ENCODE peak calls at places on chromosomes 5 and 9, in nine cellular contexts. One of them, this sample, is unnamed. For H3K36me3, the result is how much of the 10 kb centered on the place peaks cover.

GRCh38 chr5:4374866-4375265 is 765.3 kb upstream of the ADAMTS16 start:
- DNase-seq in thyroid gland: no peak
- DNase-seq in IMR-90: no peak
- DNase-seq in uterus: no peak
- DNase-seq in stomach: no peak
- DNase-seq in esophagus squamous epithelium: no peak
- DNase-seq in spleen: no peak
- DNase-seq in ovary: no peak
- DNase-seq in Peyer's patch: no peak
- DNase-seq in this sample: no peak

GRCh38 chr9:78280982-78281668 is 15.8 kb upstream of the PSAT1 start:
- DNase-seq in esophagus squamous epithelium: no peak
- DNase-seq in IMR-90: peak
- DNase-seq in stomach: peak
- DNase-seq in thyroid gland: peak
- DNase-seq in Peyer's patch: no peak
- DNase-seq in spleen: no peak
- DNase-seq in uterus: peak
- DNase-seq in ovary: peak
- DNase-seq in this sample: peak

GRCh38 chr5:180718810-180719453 is 20.9 kb downstream of the OR2Y1 start:
- DNase-seq in Peyer's patch: no peak
- DNase-seq in thyroid gland: peak
- DNase-seq in spleen: no peak
- DNase-seq in stomach: no peak
- DNase-seq in esophagus squamous epithelium: no peak
- DNase-seq in uterus: no peak
- DNase-seq in IMR-90: peak
- DNase-seq in ovary: no peak
- DNase-seq in this sample: peak

GRCh38 chr5:173786296-173787187 is 101.6 kb upstream of the CPEB4 start:
- DNase-seq in stomach: no peak
- DNase-seq in uterus: no peak
- DNase-seq in Peyer's patch: no peak
- DNase-seq in spleen: no peak
- DNase-seq in esophagus squamous epithelium: no peak
- DNase-seq in ovary: no peak
- DNase-seq in IMR-90: no peak
- DNase-seq in thyroid gland: no peak
- DNase-seq in this sample: no peak

GRCh38 chr9:92151691-92152393 is 36.6 kb upstream of the SPTLC1 start:
- DNase-seq in IMR-90: peak
- DNase-seq in esophagus squamous epithelium: no peak
- DNase-seq in ovary: no peak
- DNase-seq in uterus: peak
- DNase-seq in Peyer's patch: no peak
- DNase-seq in stomach: no peak
- DNase-seq in thyroid gland: peak
- DNase-seq in spleen: no peak
- DNase-seq in this sample: peak

GRCh38 chr5:61549530-61549929 is 217.5 kb downstream of the ZSWIM6 start:
- DNase-seq in stomach: no peak
- DNase-seq in Peyer's patch: no peak
- DNase-seq in IMR-90: no peak
- DNase-seq in spleen: no peak
- DNase-seq in esophagus squamous epithelium: no peak
- DNase-seq in uterus: no peak
- DNase-seq in thyroid gland: no peak
- DNase-seq in ovary: no peak
- DNase-seq in this sample: no peak

GRCh38 chr5:175920506-175920865 is 47.6 kb downstream of the THOC3 start:
- DNase-seq in thyroid gland: no peak
- DNase-seq in uterus: no peak
- DNase-seq in IMR-90: no peak
- DNase-seq in esophagus squamous epithelium: no peak
- DNase-seq in spleen: no peak
- DNase-seq in ovary: no peak
- DNase-seq in Peyer's patch: no peak
- DNase-seq in stomach: no peak
- DNase-seq in this sample: no peak

GRCh38 chr5:62779010-62779422 is 200.4 kb downstream of the LRRC70 start:
- DNase-seq in stomach: no peak
- DNase-seq in esophagus squamous epithelium: no peak
- DNase-seq in uterus: no peak
- DNase-seq in IMR-90: peak
- DNase-seq in Peyer's patch: no peak
- DNase-seq in thyroid gland: peak
- DNase-seq in ovary: no peak
- DNase-seq in spleen: no peak
- DNase-seq in this sample: peak

GRCh38 chr5:116763987-116764866 is 189.6 kb upstream of the SEMA6A start:
- DNase-seq in Peyer's patch: no peak
- DNase-seq in thyroid gland: no peak
- DNase-seq in ovary: no peak
- DNase-seq in IMR-90: no peak
- DNase-seq in stomach: no peak
- DNase-seq in uterus: no peak
- DNase-seq in esophagus squamous epithelium: no peak
- DNase-seq in spleen: no peak
- DNase-seq in this sample: peak

GRCh38 chr9:24096756-24097155 is 270.7 kb upstream of the ELAVL2 start:
- DNase-seq in esophagus squamous epithelium: no peak
- DNase-seq in IMR-90: no peak
- DNase-seq in Peyer's patch: no peak
- DNase-seq in stomach: no peak
- DNase-seq in uterus: no peak
- DNase-seq in ovary: no peak
- DNase-seq in spleen: no peak
- DNase-seq in thyroid gland: no peak
- DNase-seq in this sample: no peak

GRCh38 chr5:14212838-14213237 is 69.7 kb downstream of the TRIO start:
- DNase-seq in uterus: no peak
- DNase-seq in stomach: no peak
- DNase-seq in spleen: no peak
- DNase-seq in ovary: no peak
- DNase-seq in IMR-90: no peak
- DNase-seq in thyroid gland: no peak
- DNase-seq in esophagus squamous epithelium: no peak
- DNase-seq in Peyer's patch: no peak
- DNase-seq in this sample: no peak
- TF ChIP-seq POLR2A in uterus: no peak
- TF ChIP-seq POLR2A in stomach: no peak
- TF ChIP-seq POLR2A in spleen: no peak
- TF ChIP-seq POLR2A in ovary: no peak
- TF ChIP-seq POLR2A in IMR-90: no peak
- TF ChIP-seq POLR2A in thyroid gland: no peak
- TF ChIP-seq POLR2A in esophagus squamous epithelium: no peak
- TF ChIP-seq POLR2A in Peyer's patch: no peak
- TF ChIP-seq POLR2A in this sample: no peak

GRCh38 chr9:5671711-5672353 is 42.9 kb downstream of the RIC1 start:
- DNase-seq in IMR-90: no peak
- DNase-seq in uterus: no peak
- DNase-seq in spleen: no peak
- DNase-seq in thyroid gland: no peak
- DNase-seq in stomach: no peak
- DNase-seq in esophagus squamous epithelium: no peak
- DNase-seq in ovary: no peak
- DNase-seq in Peyer's patch: no peak
- DNase-seq in this sample: no peak

GRCh38 chr9:5670079-5670478 is 41.2 kb downstream of the RIC1 start:
- DNase-seq in Peyer's patch: no peak
- DNase-seq in ovary: no peak
- DNase-seq in thyroid gland: no peak
- DNase-seq in esophagus squamous epithelium: no peak
- DNase-seq in IMR-90: no peak
- DNase-seq in spleen: no peak
- DNase-seq in uterus: no peak
- DNase-seq in stomach: no peak
- DNase-seq in this sample: no peak

GRCh38 chr9:5665059-5665458 is 36.2 kb downstream of the RIC1 start:
- DNase-seq in IMR-90: no peak
- DNase-seq in ovary: no peak
- DNase-seq in uterus: no peak
- DNase-seq in thyroid gland: no peak
- DNase-seq in spleen: no peak
- DNase-seq in esophagus squamous epithelium: no peak
- DNase-seq in stomach: no peak
- DNase-seq in Peyer's patch: no peak
- DNase-seq in this sample: no peak

DNA sequence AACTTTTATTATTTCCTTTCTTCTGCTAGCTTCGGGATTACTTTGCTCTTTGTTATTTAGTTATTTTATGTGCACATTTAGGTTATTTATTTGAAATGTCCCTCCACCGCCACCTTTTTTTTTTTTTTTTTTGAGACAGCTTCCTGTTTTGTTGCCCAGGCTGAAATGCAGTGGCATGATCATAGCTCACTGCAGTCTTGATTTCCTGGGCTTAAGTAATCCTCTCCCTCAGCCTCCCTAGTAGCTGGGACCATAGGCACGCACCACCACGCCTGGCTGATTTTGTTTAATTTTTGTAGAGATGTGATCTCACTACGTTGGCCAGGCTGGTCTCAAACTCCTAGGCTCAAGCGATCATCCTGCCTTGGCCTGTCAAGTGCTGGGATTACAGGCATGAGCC is 38.5 kb downstream of the RIC1 start:
- DNase-seq in esophagus squamous epithelium: no peak
- DNase-seq in thyroid gland: no peak
- DNase-seq in spleen: no peak
- DNase-seq in IMR-90: no peak
- DNase-seq in stomach: no peak
- DNase-seq in uterus: no peak
- DNase-seq in Peyer's patch: no peak
- DNase-seq in ovary: no peak
- DNase-seq in this sample: no peak
- H3K4me3 ChIP-seq in esophagus squamous epithelium: no peak
- H3K4me3 ChIP-seq in thyroid gland: no peak
- H3K4me3 ChIP-seq in spleen: no peak
- H3K4me3 ChIP-seq in IMR-90: no peak
- H3K4me3 ChIP-seq in stomach: no peak
- H3K4me3 ChIP-seq in uterus: no peak
- H3K4me3 ChIP-seq in Peyer's patch: no peak
- H3K4me3 ChIP-seq in ovary: no peak
- H3K4me3 ChIP-seq in this sample: no peak

GRCh38 chr9:131432597-131433301 is 38.9 kb downstream of the PRRC2B start:
- DNase-seq in Peyer's patch: no peak
- DNase-seq in ovary: peak
- DNase-seq in IMR-90: peak
- DNase-seq in thyroid gland: no peak
- DNase-seq in uterus: no peak
- DNase-seq in stomach: no peak
- DNase-seq in esophagus squamous epithelium: no peak
- DNase-seq in spleen: peak
- DNase-seq in this sample: no peak

GRCh38 chr9:131434673-131435072 is 40.8 kb downstream of the PRRC2B start:
- DNase-seq in uterus: no peak
- DNase-seq in Peyer's patch: no peak
- DNase-seq in spleen: peak
- DNase-seq in ovary: peak
- DNase-seq in thyroid gland: no peak
- DNase-seq in stomach: no peak
- DNase-seq in esophagus squamous epithelium: no peak
- DNase-seq in IMR-90: no peak
- DNase-seq in this sample: no peak

GRCh38 chr9:131432050-131432449 is 38.2 kb downstream of the PRRC2B start:
- DNase-seq in spleen: peak
- DNase-seq in thyroid gland: no peak
- DNase-seq in esophagus squamous epithelium: no peak
- DNase-seq in ovary: no peak
- DNase-seq in IMR-90: no peak
- DNase-seq in uterus: no peak
- DNase-seq in stomach: no peak
- DNase-seq in Peyer's patch: no peak
- DNase-seq in this sample: no peak

GRCh38 chr9:131436386-131436785 is 42.5 kb downstream of the PRRC2B start:
- DNase-seq in uterus: no peak
- DNase-seq in thyroid gland: no peak
- DNase-seq in spleen: peak
- DNase-seq in Peyer's patch: no peak
- DNase-seq in esophagus squamous epithelium: no peak
- DNase-seq in ovary: peak
- DNase-seq in stomach: no peak
- DNase-seq in IMR-90: no peak
- DNase-seq in this sample: peak

GRCh38 chr9:131433302-131433854 is 39.5 kb downstream of the PRRC2B start:
- DNase-seq in spleen: peak
- DNase-seq in stomach: no peak
- DNase-seq in ovary: peak
- DNase-seq in IMR-90: no peak
- DNase-seq in uterus: no peak
- DNase-seq in esophagus squamous epithelium: no peak
- DNase-seq in Peyer's patch: no peak
- DNase-seq in thyroid gland: no peak
- DNase-seq in this sample: no peak
- H3K36me3 ChIP-seq in spleen: half or more
- H3K36me3 ChIP-seq in stomach: half or more
- H3K36me3 ChIP-seq in ovary: under half
- H3K36me3 ChIP-seq in IMR-90: under half
- H3K36me3 ChIP-seq in uterus: under half
- H3K36me3 ChIP-seq in esophagus squamous epithelium: half or more
- H3K36me3 ChIP-seq in Peyer's patch: under half
- H3K36me3 ChIP-seq in thyroid gland: under half
- H3K36me3 ChIP-seq in this sample: under half

GRCh38 chr5:129962506-129962905 is 58.2 kb downstream of the CHSY3 start:
- DNase-seq in uterus: no peak
- DNase-seq in esophagus squamous epithelium: no peak
- DNase-seq in Peyer's patch: no peak
- DNase-seq in thyroid gland: no peak
- DNase-seq in ovary: no peak
- DNase-seq in spleen: no peak
- DNase-seq in IMR-90: no peak
- DNase-seq in stomach: no peak
- DNase-seq in this sample: no peak

GRCh38 chr5:129966071-129966470 is 61.8 kb downstream of the CHSY3 start:
- DNase-seq in Peyer's patch: no peak
- DNase-seq in spleen: no peak
- DNase-seq in thyroid gland: no peak
- DNase-seq in IMR-90: no peak
- DNase-seq in stomach: no peak
- DNase-seq in ovary: no peak
- DNase-seq in esophagus squamous epithelium: no peak
- DNase-seq in uterus: no peak
- DNase-seq in this sample: no peak

GRCh38 chr5:129960831-129961230 is 56.6 kb downstream of the CHSY3 start:
- DNase-seq in uterus: no peak
- DNase-seq in esophagus squamous epithelium: no peak
- DNase-seq in Peyer's patch: no peak
- DNase-seq in thyroid gland: no peak
- DNase-seq in ovary: no peak
- DNase-seq in spleen: no peak
- DNase-seq in IMR-90: no peak
- DNase-seq in stomach: no peak
- DNase-seq in this sample: no peak

GRCh38 chr5:129963359-129963758 is 59.1 kb downstream of the CHSY3 start:
- DNase-seq in stomach: no peak
- DNase-seq in thyroid gland: no peak
- DNase-seq in IMR-90: peak
- DNase-seq in esophagus squamous epithelium: no peak
- DNase-seq in ovary: no peak
- DNase-seq in uterus: no peak
- DNase-seq in spleen: no peak
- DNase-seq in Peyer's patch: no peak
- DNase-seq in this sample: no peak
- TF ChIP-seq POLR2A in stomach: no peak
- TF ChIP-seq POLR2A in thyroid gland: no peak
- TF ChIP-seq POLR2A in IMR-90: no peak
- TF ChIP-seq POLR2A in esophagus squamous epithelium: no peak
- TF ChIP-seq POLR2A in ovary: no peak
- TF ChIP-seq POLR2A in uterus: no peak
- TF ChIP-seq POLR2A in spleen: no peak
- TF ChIP-seq POLR2A in Peyer's patch: no peak
- TF ChIP-seq POLR2A in this sample: no peak

This sample was measured in testis.